ENCODE peak calls at places on chromosomes 16 and 17, in seven cellular contexts. C, G, V, J, Y, D and T are unnamed samples.

GRCh38 chr17:59361916-59362810 is 30.7 kb downstream of the YPEL2 start:
- DNase-seq in C (no peak), G (no peak), V (peak; percentile 93), J (no peak), Y (no peak), D (no peak), T (peak; percentile 91)

GRCh38 chr17:7436556-7437368 is 1.5 kb downstream of the TMEM102 start:
- DNase-seq in C (peak; percentile 97), G (peak; percentile 94), V (peak; percentile 75), J (peak; percentile 83), Y (peak; percentile 95), D (no peak), T (peak; percentile 73)

GRCh38 chr16:48318630-48319029 is 66.6 kb downstream of the SIAH1 start:
- DNase-seq in C (no peak), G (peak; percentile 81), V (peak; percentile 54), J (no peak), Y (peak; percentile 55), D (peak; percentile 38), T (peak; percentile 90)

GRCh38 chr17:64328875-64329405 is 61.7 kb downstream of the PECAM1 start:
- DNase-seq in C (no peak), G (no peak), V (no peak), J (no peak), Y (no peak), D (no peak), T (no peak)

GRCh38 chr16:59067207-59067606 is 333.1 kb upstream of the GOT2 start:
- DNase-seq in C (no peak), G (no peak), V (peak; percentile 13), J (no peak), Y (peak; percentile 54), D (no peak), T (no peak)

GRCh38 chr17:8632087-8632486 is 1.6 kb upstream of the MYH10 start:
- DNase-seq in C (no peak), G (peak; percentile 71), V (no peak), J (no peak), Y (peak; percentile 46), D (no peak), T (no peak)

GRCh38 chr17:83015511-83015910 is 63.9 kb upstream of the METRNL start:
- DNase-seq in C (no peak), G (no peak), V (no peak), J (no peak), Y (no peak), D (no peak), T (no peak)

GRCh38 chr17:6470751-6471521 is 26.7 kb downstream of the PIMREG start:
- DNase-seq in C (no peak), G (no peak), V (no peak), J (no peak), Y (no peak), D (no peak), T (no peak)

GRCh38 chr16:70380205-70380918 is 33.7 kb downstream of the DDX19A start:
- DNase-seq in C (peak; percentile 98), G (peak; percentile 66), V (peak; percentile 82), J (peak; percentile 47), Y (peak; percentile 96), D (no peak), T (peak; percentile 85)

GRCh38 chr17:694239-694638 is 20.4 kb downstream of the VPS53 start:
- DNase-seq in C (peak; percentile 99), G (no peak), V (peak; percentile 99), J (no peak), Y (peak; percentile 18), D (no peak), T (peak; percentile 92)

GRCh38 chr17:63398680-63399079 is 47.4 kb downstream of the CYB561 start:
- DNase-seq in C (no peak), G (no peak), V (peak; percentile 29), J (no peak), Y (no peak), D (no peak), T (no peak)

GRCh38 chr16:14419817-14420216 is 210.2 kb downstream of the PARN start:
- DNase-seq in C (no peak), G (no peak), V (no peak), J (no peak), Y (no peak), D (no peak), T (no peak)

GRCh38 chr17:42122371-42123303 is at the start of gene HSPB9:
- DNase-seq in C (peak; percentile 96), G (peak; percentile 95), V (no peak), J (no peak), Y (peak; percentile 86), D (peak; percentile 54), T (no peak)

GRCh38 chr17:19426631-19427030 is 15.6 kb downstream of the RNF112 start:
- DNase-seq in C (no peak), G (peak; percentile 61), V (no peak), J (no peak), Y (peak; percentile 57), D (no peak), T (no peak)

GRCh38 chr16:74841904-74842303 is 67.3 kb upstream of the FA2H start:
- DNase-seq in C (no peak), G (no peak), V (no peak), J (no peak), Y (no peak), D (no peak), T (no peak)
- H4K8ac ChIP-seq in C (no peak overlapping the region), G (no peak overlapping the region), V (no peak overlapping the region), J (no peak overlapping the region), Y (no peak overlapping the region), D (no peak overlapping the region), T (no peak overlapping the region)

GRCh38 chr17:3919123-3919624 is 2.9 kb upstream of the P2RX1 start:
- DNase-seq in C (no peak), G (no peak), V (no peak), J (no peak), Y (no peak), D (no peak), T (no peak)

GRCh38 chr17:3916825-3917224 is 560 bp upstream of the P2RX1 start:
- DNase-seq in C (no peak), G (no peak), V (no peak), J (no peak), Y (no peak), D (no peak), T (no peak)

GRCh38 chr17:3916013-3916696 is at the start of gene P2RX1:
- DNase-seq in C (no peak), G (no peak), V (no peak), J (no peak), Y (no peak), D (no peak), T (no peak)

GRCh38 chr17:3918372-3919122 is 2.3 kb upstream of the P2RX1 start:
- DNase-seq in C (no peak), G (no peak), V (no peak), J (no peak), Y (no peak), D (no peak), T (no peak)

DNA sequence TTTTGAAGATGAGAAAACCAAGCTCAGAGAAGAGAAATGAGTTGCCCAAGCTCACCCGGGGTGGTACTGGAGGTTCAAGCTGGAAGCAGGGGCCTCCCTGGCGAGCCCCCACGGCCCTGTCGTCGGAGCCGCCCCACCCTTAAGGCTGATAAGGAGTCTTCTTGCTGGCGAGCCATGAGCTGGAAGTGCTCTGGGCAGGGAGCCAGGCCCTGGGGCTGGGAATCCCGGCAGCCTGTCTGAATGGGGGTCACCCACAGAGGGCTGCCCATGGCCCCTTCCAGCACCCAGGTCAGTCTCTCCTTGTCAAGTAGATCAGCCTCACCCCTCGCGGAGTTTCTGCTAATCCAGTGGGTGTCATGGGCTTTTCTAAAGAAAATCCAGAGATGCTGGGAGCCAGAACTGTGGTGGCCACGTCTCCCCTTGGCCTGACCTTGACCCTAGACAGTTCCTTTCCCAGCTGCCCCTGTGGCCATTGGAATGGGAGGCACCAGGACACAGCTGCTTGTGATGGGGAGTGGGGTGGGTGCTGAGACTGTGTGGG is 1.2 kb upstream of the P2RX1 start:
- DNase-seq in C (no peak), G (no peak), V (peak; percentile 30), J (no peak), Y (no peak), D (no peak), T (peak; percentile 52)
- H3K18ac ChIP-seq in C (no peak overlapping the region), G (no peak overlapping the region), V (no peak overlapping the region), J (peak overlapping the region; percentile 31), Y (no peak overlapping the region), D (no peak overlapping the region), T (no peak overlapping the region)

GRCh38 chr17:49260922-49261291 is 30.3 kb upstream of the PHOSPHO1 start:
- DNase-seq in C (no peak), G (no peak), V (no peak), J (no peak), Y (no peak), D (no peak), T (peak; percentile 8)

GRCh38 chr17:49269356-49269755 is 38.8 kb upstream of the PHOSPHO1 start:
- DNase-seq in C (no peak), G (no peak), V (no peak), J (no peak), Y (no peak), D (no peak), T (no peak)

GRCh38 chr17:49260011-49260921 is 29.7 kb upstream of the PHOSPHO1 start:
- DNase-seq in C (peak; percentile 78), G (peak; percentile 74), V (peak; percentile 82), J (peak; percentile 37), Y (peak; percentile 92), D (no peak), T (peak; percentile 96)

GRCh38 chr17:49267912-49268311 is 37.3 kb upstream of the PHOSPHO1 start:
- DNase-seq in C (no peak), G (no peak), V (no peak), J (no peak), Y (no peak), D (no peak), T (no peak)

DNA sequence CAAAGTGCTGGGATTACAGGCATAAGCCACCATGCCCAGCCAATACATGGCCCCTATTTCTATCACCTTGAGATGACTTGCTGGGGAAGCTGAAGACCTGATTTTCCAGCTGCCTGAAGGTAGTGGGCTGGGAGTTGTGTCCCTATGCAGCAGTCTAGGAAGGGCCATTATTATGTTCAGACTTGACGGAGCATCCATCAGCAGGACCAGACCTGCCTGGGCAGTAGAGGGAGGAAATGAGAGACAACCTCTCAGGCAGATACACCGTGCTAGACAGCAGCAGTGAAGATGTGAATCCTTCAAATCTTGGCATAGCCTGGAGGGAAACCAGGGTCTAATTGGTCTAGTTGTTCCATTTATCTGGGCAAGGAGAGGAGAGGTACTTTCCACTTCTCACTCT is 35.6 kb upstream of the PHOSPHO1 start:
- DNase-seq in C (no peak), G (no peak), V (no peak), J (no peak), Y (no peak), D (no peak), T (no peak)
- H2BK5ac ChIP-seq in C (no peak overlapping the region), G (no peak overlapping the region), V (no peak overlapping the region), J (no peak overlapping the region), Y (no peak overlapping the region), D (no peak overlapping the region), T (no peak overlapping the region)

GRCh38 chr16:5449901-5450300 is 352.3 kb upstream of the EEF2KMT start:
- DNase-seq in C (no peak), G (no peak), V (no peak), J (no peak), Y (no peak), D (no peak), T (no peak)

GRCh38 chr16:5451641-5452040 is 354.0 kb upstream of the EEF2KMT start:
- DNase-seq in C (no peak), G (peak; percentile 66), V (no peak), J (no peak), Y (peak; percentile 22), D (no peak), T (no peak)

GRCh38 chr16:5447734-5448133 is 350.1 kb upstream of the EEF2KMT start:
- DNase-seq in C (no peak), G (no peak), V (no peak), J (no peak), Y (peak; percentile 20), D (no peak), T (no peak)

GRCh38 chr16:5448798-5449197 is 351.2 kb upstream of the EEF2KMT start:
- DNase-seq in C (no peak), G (no peak), V (no peak), J (no peak), Y (no peak), D (no peak), T (no peak)

GRCh38 chr16:5450435-5451104 is 353.0 kb upstream of the EEF2KMT start:
- DNase-seq in C (no peak), G (peak; percentile 63), V (no peak), J (peak; percentile 48), Y (peak; percentile 83), D (peak; percentile 64), T (no peak)
- H4K8ac ChIP-seq in C (no peak overlapping the region), G (peak overlapping the region; percentile 41), V (no peak overlapping the region), J (no peak overlapping the region), Y (no peak overlapping the region), D (no peak overlapping the region), T (no peak overlapping the region)